ENCODE peak calls at places on chromosome X, in five cellular contexts. E, F, N, I and X are unnamed samples.

GRCh38 chrX:105299286-105299685 is 78.8 kb upstream of the TEX13A start:
- DNase-seq in E (no peak), F (no peak), N (no peak), I (no peak), X (no peak)

GRCh38 chrX:22666441-22666840 is 333.3 kb upstream of the DDX53 start:
- DNase-seq in E (no peak), F (no peak), N (peak; percentile 18), I (no peak), X (peak; percentile 39)

GRCh38 chrX:16772460-16772859 is 13.8 kb upstream of the TXLNG start:
- DNase-seq in E (no peak), F (no peak), N (no peak), I (no peak), X (no peak)

GRCh38 chrX:13418126-13419091 is 98.6 kb upstream of the ATXN3L start:
- DNase-seq in E (no peak), F (no peak), N (peak; percentile 15), I (peak; percentile 67), X (no peak)

GRCh38 chrX:997631-998137 is 214.8 kb downstream of the CRLF2 start:
- DNase-seq in E (no peak), F (no peak), N (no peak), I (no peak), X (no peak)

GRCh38 chrX:138519296-138519695 is 192.2 kb downstream of the FGF13 start:
- DNase-seq in E (no peak), F (no peak), N (peak; percentile 11), I (peak; percentile 4), X (no peak)

GRCh38 chrX:71626576-71626975 is 8.3 kb upstream of the CXCR3 start:
- DNase-seq in E (peak; percentile 35), F (peak; percentile 51), N (no peak), I (no peak), X (no peak)

GRCh38 chrX:15973299-15973698 is 118.7 kb upstream of the AP1S2 start:
- DNase-seq in E (no peak), F (no peak), N (peak; percentile 21), I (peak; percentile 44), X (no peak)

GRCh38 chrX:119833905-119834304 is 18.9 kb downstream of the UPF3B start:
- DNase-seq in E (no peak), F (no peak), N (no peak), I (no peak), X (no peak)

GRCh38 chrX:97638621-97639020 is 754.9 kb downstream of the RPA4 start:
- DNase-seq in E (no peak), F (no peak), N (no peak), I (no peak), X (no peak)

GRCh38 chrX:149571770-149572169 is 15.5 kb downstream of the MAGEA9B start:
- DNase-seq in E (no peak), F (no peak), N (no peak), I (no peak), X (no peak)

GRCh38 chrX:136146614-136147319 is 566 bp upstream of the FHL1 start:
- DNase-seq in E (no peak), F (no peak), N (no peak), I (no peak), X (peak; percentile 48)

GRCh38 chrX:74349387-74349786 is 45.4 kb downstream of the ZCCHC13 start:
- DNase-seq in E (no peak), F (no peak), N (peak; percentile 77), I (peak; percentile 65), X (no peak)

GRCh38 chrX:152601848-152602616 is 35.7 kb upstream of the GABRQ start:
- DNase-seq in E (no peak), F (no peak), N (peak; percentile 12), I (peak; percentile 10), X (no peak)

GRCh38 chrX:57821703-57822375 is 88.4 kb downstream of the ZXDA start:
- DNase-seq in E (no peak), F (no peak), N (peak; percentile 27), I (peak; percentile 40), X (peak; percentile 66)

GRCh38 chrX:3609800-3610199 is 103.6 kb downstream of the PRKX start:
- DNase-seq in E (no peak), F (no peak), N (peak; percentile 81), I (peak; percentile 57), X (no peak)

GRCh38 chrX:6694977-6695376 is 160.1 kb upstream of the VCX3A start:
- DNase-seq in E (no peak), F (no peak), N (no peak), I (peak; percentile 0), X (no peak)

GRCh38 chrX:24282381-24283121 is 31.3 kb downstream of the SUPT20HL2 start:
- DNase-seq in E (no peak), F (no peak), N (peak; percentile 31), I (no peak), X (no peak)

GRCh38 chrX:134144231-134144630 is 92.8 kb upstream of the CCDC160 start:
- DNase-seq in E (no peak), F (no peak), N (no peak), I (peak; percentile 4), X (no peak)

GRCh38 chrX:127762663-127763062 is 289.5 kb downstream of the ACTRT1 start:
- DNase-seq in E (no peak), F (no peak), N (no peak), I (no peak), X (no peak)

GRCh38 chrX:69987691-69988090 is 62.0 kb downstream of the AWAT2 start:
- DNase-seq in E (no peak), F (no peak), N (no peak), I (no peak), X (no peak)

GRCh38 chrX:155068165-155068564 is 2.8 kb downstream of the CMC4 start:
- DNase-seq in E (no peak), F (no peak), N (peak; percentile 55), I (peak; percentile 54), X (no peak)

GRCh38 chrX:23784487-23785301 is 1.7 kb downstream of the SAT1 start:
- DNase-seq in E (no peak), F (no peak), N (peak; percentile 69), I (peak; percentile 76), X (peak; percentile 57)

DNA sequence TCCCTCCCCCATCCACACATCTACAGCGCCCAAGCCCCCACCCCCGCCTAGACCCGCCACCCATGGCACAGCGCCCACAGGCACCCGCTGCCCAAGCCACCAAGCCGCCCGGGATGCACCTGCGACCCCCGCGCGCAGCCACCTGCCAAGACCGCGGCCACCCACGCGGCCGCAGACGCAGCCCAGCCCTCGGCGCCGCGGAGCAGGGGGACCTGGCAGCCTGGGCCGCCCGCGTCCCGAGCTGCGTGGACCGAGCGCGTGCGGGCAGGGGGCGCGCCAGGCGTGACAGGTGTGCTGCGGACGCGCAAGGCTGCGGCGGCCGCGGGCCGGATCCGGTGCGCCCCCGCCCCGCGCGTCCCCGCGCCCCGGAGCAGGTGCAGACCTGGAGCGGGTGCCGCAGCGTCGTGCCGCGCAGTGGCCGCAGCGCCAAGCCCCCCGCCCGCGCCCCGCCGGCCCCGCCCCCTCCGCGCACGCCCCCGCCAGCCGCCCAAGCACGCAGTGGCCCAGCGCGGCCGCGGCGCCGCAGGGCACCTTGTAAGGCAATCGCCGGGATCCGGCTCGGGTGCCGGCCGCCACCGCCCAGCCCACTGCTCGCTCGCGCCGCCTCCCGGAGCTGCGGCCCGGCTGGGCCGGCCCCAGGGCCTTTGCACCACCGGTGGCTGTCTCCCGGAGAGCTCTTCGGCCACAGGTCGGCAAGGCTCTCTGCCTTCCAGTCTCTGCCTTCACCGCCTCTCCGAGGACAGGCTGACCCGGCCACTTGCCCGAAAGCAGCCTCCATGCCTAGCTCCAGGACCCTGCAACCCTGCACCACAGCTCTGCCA is at the start of gene PNCK:
- DNase-seq in E (no peak), F (no peak), N (no peak), I (no peak), X (peak; percentile 57)
- TF ChIP-seq CTCF in E (no peak), F (no peak), N (no peak), I (no peak), X (no peak)

GRCh38 chrX:114166601-114167000 is 417.3 kb upstream of the HTR2C start:
- DNase-seq in E (no peak), F (no peak), N (no peak), I (no peak), X (no peak)
- TF ChIP-seq CTCF in E (no peak), F (no peak), N (no peak), I (no peak), X (no peak)

DNA sequence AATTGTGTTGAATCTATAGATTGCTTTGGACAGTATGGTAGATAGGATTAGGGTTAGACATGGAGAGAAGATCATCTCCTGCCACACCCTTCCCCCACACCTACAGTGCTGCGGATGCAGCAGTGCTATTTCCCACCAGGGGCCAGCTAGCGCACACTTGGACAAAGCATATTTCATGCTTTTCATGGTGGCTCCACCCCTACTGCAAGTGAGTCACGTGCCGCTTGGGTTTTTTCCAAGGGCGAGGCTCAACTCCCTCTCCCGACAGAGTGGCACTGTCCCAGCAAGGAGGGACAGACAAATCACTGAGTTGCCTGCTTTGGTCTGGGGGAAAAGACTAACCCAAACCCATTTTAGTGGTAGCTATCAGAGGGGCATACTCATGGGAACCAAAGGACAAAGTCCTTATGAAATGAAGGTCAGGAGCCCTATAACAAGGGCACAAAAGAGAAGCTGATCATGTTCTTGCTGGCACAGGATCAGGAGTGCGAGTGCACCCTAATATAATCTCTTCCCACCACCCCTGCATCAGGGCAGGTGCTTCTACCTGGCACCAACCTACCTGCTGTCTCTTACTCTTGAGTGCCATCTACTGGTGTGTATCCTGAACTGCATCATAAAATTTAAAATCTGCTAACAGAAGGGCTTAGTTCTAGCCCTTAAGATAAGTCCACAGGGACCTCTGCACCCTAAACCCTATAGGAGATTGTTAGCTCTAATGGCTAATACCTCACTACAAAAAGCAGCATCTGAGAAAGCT is 55.1 kb upstream of the PGAM4 start:
- DNase-seq in E (peak; percentile 71), F (peak; percentile 52), N (no peak), I (peak; percentile 22), X (peak; percentile 62)
- TF ChIP-seq CTCF in E (no peak), F (peak; percentile 48), N (peak; percentile 53), I (peak; percentile 56), X (peak; percentile 71)

GRCh38 chrX:18899796-18900380 is 84.0 kb downstream of the PHKA2 start:
- DNase-seq in E (no peak), F (no peak), N (peak; percentile 8), I (peak; percentile 4), X (no peak)
- TF ChIP-seq CTCF in E (no peak), F (peak; percentile 31), N (peak; percentile 38), I (peak; percentile 24), X (no peak)

DNA sequence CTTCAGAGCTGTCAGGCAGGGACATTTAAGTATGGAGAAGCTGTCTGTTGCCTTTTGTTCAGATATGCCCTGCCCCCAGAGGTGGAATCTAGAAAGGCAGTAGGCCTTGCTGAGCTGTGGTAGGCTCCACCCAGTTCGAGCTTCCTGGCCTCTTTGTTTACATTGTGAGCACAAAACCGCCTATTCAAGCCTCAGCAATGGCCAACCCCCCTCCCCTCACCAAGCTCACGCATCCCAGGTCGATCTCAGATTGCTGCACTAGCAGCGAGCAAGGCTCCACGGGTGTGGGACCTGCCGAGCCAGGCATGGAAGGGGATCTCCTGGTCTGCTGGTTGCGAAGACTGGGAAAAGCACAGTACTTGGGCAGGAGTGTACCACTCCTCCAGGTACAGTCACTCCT is 59.3 kb downstream of the ZNF674 start:
- DNase-seq in E (no peak), F (no peak), N (no peak), I (no peak), X (no peak)
- TF ChIP-seq CTCF in E (no peak), F (no peak), N (no peak), I (no peak), X (no peak)

DNA sequence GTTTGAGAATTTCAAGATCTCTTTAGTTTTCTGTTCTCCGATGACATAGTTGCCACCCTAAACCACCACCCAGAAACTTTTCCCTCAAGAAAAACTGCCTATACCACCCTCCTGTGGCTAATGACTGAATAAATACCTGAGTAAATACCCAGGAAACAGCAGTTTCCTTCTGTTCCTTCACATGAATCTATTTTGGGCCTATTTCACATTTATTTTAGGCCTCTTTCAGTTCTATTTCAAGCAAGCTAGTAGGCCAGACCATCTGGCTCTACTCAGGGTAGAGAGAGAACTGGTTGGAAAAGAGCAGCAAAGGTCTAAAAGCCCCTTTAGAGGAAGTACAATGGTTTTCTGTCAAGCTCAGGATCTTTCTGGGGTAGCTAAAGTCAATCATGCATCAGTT is 23.4 kb downstream of the ARHGEF9 start:
- DNase-seq in E (no peak), F (no peak), N (no peak), I (no peak), X (no peak)
- TF ChIP-seq CTCF in E (no peak), F (peak; percentile 14), N (no peak), I (no peak), X (peak; percentile 25)